ENCODE peak calls at places on chromosomes 6 and 20, in four cellular contexts. M is HL-60, G is K562, E is GM12878. R is an unnamed sample.

GRCh38 chr6:46323966-46324622 is 153.3 kb upstream of the ENPP5 start:
- DNase-seq in G (no peak), M (no peak), E (no peak), R (no peak)

GRCh38 chr6:31114970-31115849 is 610 bp downstream of the PSORS1C1 start:
- DNase-seq in M (no peak), G (peak), E (no peak), R (no peak)

GRCh38 chr6:46138281-46138680 is 8.5 kb downstream of the ENPP4 start:
- DNase-seq in M (no peak), E (no peak), G (no peak), R (no peak)

GRCh38 chr6:125236536-125237327 is 65.0 kb downstream of the HDDC2 start:
- DNase-seq in E (no peak), M (no peak), G (no peak), R (no peak)

GRCh38 chr6:13638626-13639025 is 23.5 kb downstream of the NOL7 start:
- DNase-seq in G (no peak), E (no peak), M (peak), R (no peak)

GRCh38 chr20:44614525-44614924 is 32.1 kb downstream of the PKIG start:
- DNase-seq in M (no peak), G (no peak), E (no peak), R (no peak)

GRCh38 chr6:169979873-169980440 is 228.5 kb downstream of the ERMARD start:
- DNase-seq in M (no peak), E (no peak), G (no peak), R (no peak)

GRCh38 chr6:107704377-107705013 is 119.6 kb downstream of the SCML4 start:
- DNase-seq in G (peak), M (peak), E (no peak), R (no peak)

GRCh38 chr6:2857185-2857579 is 15.5 kb upstream of the SERPINB1 start:
- DNase-seq in E (no peak), G (peak), M (no peak), R (no peak)

GRCh38 chr20:45833030-45833882 is at the start of gene SNX21:
- DNase-seq in G (no peak), M (peak), E (no peak), R (peak)

GRCh38 chr6:77177470-77177869 is 285.8 kb downstream of the HTR1B start:
- DNase-seq in M (no peak), G (no peak), E (no peak), R (no peak)

GRCh38 chr20:44092551-44093248 is 94.3 kb downstream of the JPH2 start:
- DNase-seq in E (no peak), G (peak), M (peak), R (no peak)

GRCh38 chr20:22744341-22745193 is 160.2 kb upstream of the FOXA2 start:
- DNase-seq in M (no peak), E (no peak), G (no peak), R (no peak)

GRCh38 chr6:35140991-35141720 is at the start of gene TCP11:
- DNase-seq in G (peak), E (no peak), M (no peak), R (peak)
- TF ChIP-seq SPI1 in G (no peak), E (no peak), M (no peak), R (no peak)

GRCh38 chr6:44166591-44167184 is 8.1 kb downstream of the CAPN11 start:
- DNase-seq in G (peak), E (no peak), M (peak), R (no peak)
- TF ChIP-seq SPI1 in G (no peak), E (no peak), M (no peak), R (no peak)

DNA sequence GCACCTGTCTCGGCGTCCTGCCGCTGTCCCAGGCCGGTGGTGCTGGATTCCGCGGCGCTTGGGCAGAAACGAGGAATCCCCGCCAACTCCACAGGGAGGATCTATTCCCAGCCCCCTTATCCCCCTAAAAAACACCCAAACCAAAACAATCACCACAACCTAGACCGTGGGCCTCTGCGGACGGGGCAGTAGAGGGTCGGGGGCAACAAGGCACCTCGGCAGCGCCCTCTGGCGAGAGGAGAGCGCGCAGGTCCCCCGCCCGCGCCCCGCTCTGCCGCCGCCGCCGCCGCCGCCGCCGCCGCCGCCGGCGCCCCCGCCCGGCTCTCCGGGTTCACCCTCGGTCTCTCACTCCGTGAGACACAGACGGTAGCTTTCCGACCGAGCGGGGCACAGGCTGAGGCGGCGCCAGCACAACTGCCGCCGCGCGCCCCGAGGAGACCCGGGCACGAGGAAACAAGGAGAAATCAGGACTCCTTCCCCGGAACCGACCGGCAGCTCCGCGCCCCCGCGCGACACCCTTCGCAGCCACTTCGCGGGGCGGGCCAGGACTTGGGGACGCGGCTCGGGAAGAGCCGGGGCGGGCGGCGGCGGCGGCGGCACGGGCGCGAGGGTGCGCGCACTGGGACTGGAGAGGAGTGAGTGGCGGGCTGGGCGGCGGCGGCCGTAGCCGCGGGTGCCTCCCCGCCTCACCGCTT is at the start of gene SLC35F1:
- DNase-seq in M (no peak), E (no peak), G (peak), R (peak)
- TF ChIP-seq SPI1 in M (no peak), E (no peak), G (no peak), R (no peak)

GRCh38 chr20:62759981-62760431 is 36.3 kb upstream of the MRGBP start:
- DNase-seq in E (no peak), G (no peak), M (peak), R (no peak)
- TF ChIP-seq SPI1 in E (no peak), G (no peak), M (no peak), R (no peak)

GRCh38 chr6:36911946-36912555 is 26.3 kb downstream of the C6orf89 start:
- DNase-seq in M (peak), G (no peak), E (peak), R (no peak)
- TF ChIP-seq SPI1 in M (peak), G (peak), E (peak), R (peak)

GRCh38 chr6:163438940-163439335 is 24.4 kb downstream of the QKI start:
- DNase-seq in G (peak), M (no peak), E (no peak), R (no peak)
- TF ChIP-seq SPI1 in G (no peak), M (no peak), E (no peak), R (no peak)